ENCODE peak calls at places on chromosome 7, in eight cellular contexts. P is glutamatergic neuron, N is A549, D is coronary artery, Z is osteocyte, H is fibroblast of lung, F is pancreas, E is brain microvascular endothelial cell. C is an unnamed sample.
A peak's percentile ranks its signal among the peaks of the same experiment; 100 is the strongest.

GRCh38 chr7:112080441-112080840 is 125.8 kb downstream of the DOCK4 start:
- DNase-seq in P (no peak), H (peak; percentile 87), D (no peak), F (no peak), N (peak; percentile 94), E (peak; percentile 92), Z (no peak), C (peak; percentile 91)

GRCh38 chr7:18420758-18421157 is 74.8 kb upstream of the HDAC9 start:
- DNase-seq in P (no peak), E (no peak), N (no peak), Z (no peak), D (no peak), H (peak; percentile 39), F (no peak), C (peak; percentile 58)

GRCh38 chr7:1691096-1691495 is 21.0 kb downstream of the ELFN1 start:
- DNase-seq in H (no peak), E (no peak), F (no peak), P (no peak), D (peak; percentile 58), Z (no peak), N (no peak), C (no peak)

GRCh38 chr7:123635551-123636359 is 19.9 kb upstream of the LMOD2 start:
- DNase-seq in D (no peak), P (no peak), Z (no peak), N (peak; percentile 39), F (no peak), E (peak; percentile 51), H (peak; percentile 26), C (no peak)

GRCh38 chr7:80334908-80335307 is 177.0 kb downstream of the GNAT3 start:
- DNase-seq in D (no peak), P (no peak), H (no peak), Z (no peak), F (no peak), N (no peak), E (no peak), C (no peak)

GRCh38 chr7:1725199-1725701 is 55.2 kb downstream of the ELFN1 start:
- DNase-seq in E (no peak), N (no peak), H (peak; percentile 60), Z (no peak), D (no peak), P (peak; percentile 85), F (peak; percentile 56), C (peak; percentile 30)

GRCh38 chr7:33714208-33714607 is 191.1 kb upstream of the BMPER start:
- DNase-seq in Z (peak; percentile 40), E (no peak), D (no peak), H (no peak), P (no peak), F (no peak), N (no peak), C (no peak)

GRCh38 chr7:18177815-18178660 is 150.4 kb upstream of the PRPS1L1 start:
- DNase-seq in Z (no peak), E (peak; percentile 65), N (peak; percentile 68), P (no peak), F (no peak), H (peak; percentile 81), D (no peak), C (no peak)

GRCh38 chr7:1994931-1995330 is 237.8 kb downstream of the MAD1L1 start:
- DNase-seq in P (no peak), E (no peak), N (no peak), D (no peak), F (peak; percentile 31), H (no peak), Z (no peak), C (no peak)

GRCh38 chr7:98687331-98687863 is 70.3 kb downstream of the NPTX2 start:
- DNase-seq in H (no peak), N (no peak), P (no peak), D (no peak), Z (no peak), F (no peak), E (no peak), C (no peak)

GRCh38 chr7:114865564-114865963 is 56.3 kb upstream of the MDFIC start:
- DNase-seq in H (peak; percentile 52), E (peak; percentile 63), N (peak; percentile 58), D (no peak), P (peak; percentile 46), Z (no peak), F (peak; percentile 19), C (no peak)

GRCh38 chr7:155333346-155334234 is 35.9 kb downstream of the INSIG1 start:
- DNase-seq in F (no peak), P (no peak), E (no peak), D (no peak), H (no peak), Z (no peak), N (no peak), C (no peak)

GRCh38 chr7:25424113-25424512 is 195.8 kb upstream of the NPVF start:
- DNase-seq in E (no peak), H (no peak), N (no peak), P (no peak), D (no peak), F (no peak), Z (no peak), C (no peak)

GRCh38 chr7:134246761-134247160 is 70.0 kb downstream of the SLC35B4 start:
- DNase-seq in H (no peak), D (no peak), E (no peak), N (no peak), F (no peak), Z (no peak), P (no peak), C (no peak)

GRCh38 chr7:116702046-116702445 is 30.1 kb downstream of the MET start:
- DNase-seq in Z (no peak), E (no peak), P (no peak), F (no peak), N (no peak), H (peak; percentile 86), D (no peak), C (peak; percentile 92)

GRCh38 chr7:99392046-99392445 is 16.4 kb downstream of the PDAP1 start:
- DNase-seq in P (no peak), D (no peak), Z (no peak), F (no peak), N (no peak), E (no peak), H (no peak), C (no peak)

GRCh38 chr7:124022551-124022950 is 10.3 kb downstream of the TMEM229A start:
- DNase-seq in D (no peak), E (no peak), F (no peak), P (no peak), H (no peak), N (no peak), Z (no peak), C (peak; percentile 29)

GRCh38 chr7:106679153-106679931 is 18.4 kb upstream of the CCDC71L start:
- DNase-seq in Z (no peak), D (no peak), N (peak; percentile 53), E (peak; percentile 77), F (no peak), H (peak; percentile 63), P (no peak), C (peak; percentile 34)

GRCh38 chr7:105876964-105877601 is 684 bp upstream of the ATXN7L1 start:
- DNase-seq in D (peak; percentile 79), F (peak; percentile 73), E (peak; percentile 11), P (peak; percentile 60), N (peak; percentile 68), Z (no peak), H (peak; percentile 32), C (peak; percentile 18)

GRCh38 chr7:28093617-28094232 is 86.9 kb downstream of the JAZF1 start:
- DNase-seq in N (peak; percentile 83), D (no peak), P (peak; percentile 90), F (no peak), E (peak; percentile 81), H (peak; percentile 64), Z (peak; percentile 91), C (peak; percentile 44)
- TF ChIP-seq CTCF in N (peak; percentile 79), D (no peak), P (peak; percentile 86), F (no peak), E (peak; percentile 82), H (peak; percentile 72), Z (peak; percentile 75), C (peak; percentile 73)

GRCh38 chr7:8052824-8053223 is 84.2 kb downstream of the GLCCI1 start:
- DNase-seq in E (no peak), F (no peak), Z (no peak), N (no peak), P (no peak), H (no peak), D (no peak), C (no peak)

GRCh38 chr7:8057566-8057965 is 89.0 kb downstream of the GLCCI1 start:
- DNase-seq in H (no peak), P (no peak), Z (no peak), F (no peak), D (no peak), N (no peak), E (no peak), C (no peak)

GRCh38 chr7:8056431-8056830 is 87.8 kb downstream of the GLCCI1 start:
- DNase-seq in Z (no peak), N (no peak), E (no peak), P (no peak), H (no peak), F (no peak), D (no peak), C (no peak)

GRCh38 chr7:8051373-8051772 is 82.8 kb downstream of the GLCCI1 start:
- DNase-seq in Z (no peak), E (no peak), F (no peak), N (no peak), H (no peak), P (no peak), D (no peak), C (no peak)

GRCh38 chr7:8051998-8052397 is 83.4 kb downstream of the GLCCI1 start:
- DNase-seq in Z (no peak), D (no peak), N (no peak), H (no peak), E (no peak), F (no peak), P (no peak), C (no peak)
- TF ChIP-seq CTCF in Z (no peak), D (no peak), N (no peak), H (no peak), E (no peak), F (no peak), P (no peak), C (no peak)

DNA sequence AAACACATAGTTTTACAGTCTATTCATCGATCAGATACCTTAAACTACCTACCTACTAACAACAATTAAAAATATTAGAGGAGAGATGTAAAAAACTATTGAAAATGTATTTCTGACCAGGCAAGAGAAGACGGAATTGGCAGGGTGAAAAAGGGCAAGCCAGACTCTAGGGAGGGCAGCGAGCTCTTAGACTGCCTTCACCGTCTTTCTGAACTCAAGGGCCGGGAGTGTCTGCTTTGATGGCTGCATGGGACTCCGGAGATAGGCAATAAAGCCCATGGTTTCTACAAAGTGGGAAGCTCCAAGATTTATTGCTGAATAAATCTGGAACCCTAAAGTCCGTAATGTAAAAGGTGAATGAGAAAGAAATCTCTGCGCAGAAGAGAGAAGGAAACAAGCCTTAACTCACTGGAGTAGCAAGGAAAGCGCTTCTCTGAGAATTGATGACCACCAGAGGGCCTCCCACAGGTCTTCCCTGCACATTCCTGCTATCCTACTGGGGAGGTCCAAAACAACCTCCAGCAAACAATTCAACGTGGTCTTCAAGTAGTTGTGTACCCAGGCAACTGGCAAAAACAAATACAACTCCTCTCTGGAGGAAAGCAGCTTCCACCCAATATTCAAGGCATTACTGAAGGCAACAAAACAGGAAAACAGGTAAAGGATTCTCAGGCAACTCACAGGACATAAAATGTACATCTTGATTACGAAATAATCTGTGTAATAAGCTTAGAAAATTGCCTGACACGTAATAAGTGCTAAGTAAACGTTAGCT is 181.3 kb downstream of the SDK1 start:
- DNase-seq in Z (no peak), F (no peak), D (no peak), P (peak; percentile 43), E (peak; percentile 59), N (peak; percentile 62), H (peak; percentile 45), C (peak; percentile 49)
- TF ChIP-seq CTCF in Z (peak; percentile 68), F (no peak), D (no peak), P (peak; percentile 53), E (peak; percentile 83), N (peak; percentile 70), H (no peak), C (peak; percentile 60)

GRCh38 chr7:158325530-158326381 is 261.9 kb downstream of the PTPRN2 start:
- DNase-seq in E (peak; percentile 24), Z (peak; percentile 80), P (peak; percentile 85), D (peak; percentile 47), N (no peak), H (no peak), F (no peak), C (peak; percentile 3)
- TF ChIP-seq CTCF in E (no peak), Z (no peak), P (peak; percentile 28), D (no peak), N (no peak), H (no peak), F (no peak), C (peak; percentile 19)

C was measured in foreskin keratinocyte.